ENCODE peak calls at places on chromosomes 7 and 10, in six cellular contexts. Y is osteoblast, X is neural progenitor cell, D is Peyer's patch, P is GM06990, E is IMR-90. M is an unnamed sample. For H3K27me3 and H3K36me3, the result is how much of the 10 kb centered on the place peaks cover.

GRCh38 chr7:41537024-41537423 is 165.9 kb downstream of the INHBA start:
- DNase-seq in Y (no peak), X (no peak), D (no peak), P (no peak), E (no peak), M (no peak)

GRCh38 chr10:100346765-100347567 is at the start of gene SCD:
- DNase-seq in Y (peak), X (peak), D (peak), P (peak), E (peak), M (peak)

GRCh38 chr10:86673827-86674581 is 5.7 kb downstream of the LDB3 start:
- DNase-seq in Y (peak), X (peak), D (no peak), P (no peak), E (no peak), M (peak)

GRCh38 chr7:5477723-5478531 is 54.3 kb upstream of the TNRC18 start:
- DNase-seq in Y (peak), X (peak), D (no peak), P (no peak), E (no peak), M (peak)

GRCh38 chr7:15505761-15506160 is 56.1 kb downstream of the AGMO start:
- DNase-seq in Y (no peak), X (no peak), D (no peak), P (no peak), E (no peak), M (no peak)

GRCh38 chr10:77555591-77556212 is 81.9 kb downstream of the KCNMA1 start:
- DNase-seq in Y (no peak), X (no peak), D (no peak), P (no peak), E (peak), M (no peak)

GRCh38 chr10:60917331-60918280 is 26.4 kb downstream of the RHOBTB1 start:
- DNase-seq in Y (no peak), X (no peak), D (no peak), P (no peak), E (peak), M (no peak)

GRCh38 chr7:140262242-140262903 is 85.6 kb upstream of the KDM7A start:
- DNase-seq in Y (no peak), X (no peak), D (no peak), P (no peak), E (no peak), M (no peak)

GRCh38 chr7:141416691-141417268 is 134.4 kb upstream of the AGK start:
- DNase-seq in Y (no peak), X (no peak), D (no peak), P (no peak), E (no peak), M (no peak)

GRCh38 chr10:130924138-130924819 is 387.2 kb downstream of the TCERG1L start:
- DNase-seq in Y (no peak), X (peak), D (no peak), P (no peak), E (no peak), M (peak)

GRCh38 chr10:4051408-4052151 is 266.6 kb upstream of the KLF6 start:
- DNase-seq in Y (no peak), X (no peak), D (no peak), P (no peak), E (no peak), M (no peak)

GRCh38 chr10:4053940-4054339 is 268.9 kb upstream of the KLF6 start:
- DNase-seq in Y (no peak), X (no peak), D (no peak), P (no peak), E (no peak), M (no peak)

GRCh38 chr10:4050061-4050460 is 265.1 kb upstream of the KLF6 start:
- DNase-seq in Y (no peak), X (no peak), D (no peak), P (no peak), E (no peak), M (no peak)

GRCh38 chr10:4048245-4048864 is 263.3 kb upstream of the KLF6 start:
- DNase-seq in Y (peak), X (no peak), D (no peak), P (no peak), E (no peak), M (no peak)

DNA sequence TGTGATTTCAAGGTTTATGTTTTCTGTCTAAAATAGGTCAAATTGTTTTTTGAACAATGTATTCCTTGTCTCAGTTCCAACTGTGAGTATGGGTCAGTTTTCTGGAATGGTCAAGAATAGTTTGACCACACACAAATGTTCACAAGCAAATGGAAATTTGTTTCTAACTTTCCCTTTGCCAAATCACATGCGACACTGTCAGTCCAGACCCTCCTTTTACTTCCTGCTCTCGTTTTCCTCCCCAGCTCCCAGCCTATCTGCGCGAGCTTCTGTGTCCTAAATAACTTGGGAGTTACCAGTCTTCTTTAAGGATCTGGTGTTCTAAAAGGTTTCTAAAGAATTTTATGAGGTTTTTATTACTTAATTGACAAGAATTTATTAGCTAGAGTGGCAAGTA is 266.0 kb upstream of the KLF6 start:
- DNase-seq in Y (peak), X (no peak), D (no peak), P (no peak), E (peak), M (no peak)
- H3K4me3 ChIP-seq in Y (peak), X (no peak), D (peak), P (peak), E (peak), M (no peak)

GRCh38 chr7:76267835-76268183 is 34.7 kb upstream of the HSPB1 start:
- DNase-seq in Y (no peak), X (peak), D (no peak), P (no peak), E (no peak), M (peak)
- H3K27me3 ChIP-seq in Y (under half), X (under half), D (under half), P (under half), E (under half), M (under half)

GRCh38 chr10:119917777-119918176 is 25.2 kb downstream of the SEC23IP start:
- DNase-seq in Y (no peak), X (no peak), D (no peak), P (no peak), E (peak), M (no peak)
- H3K36me3 ChIP-seq in Y (half or more), X (under half), D (under half), P (under half), E (under half), M (under half)

GRCh38 chr10:17349009-17349349 is 105.4 kb downstream of the ST8SIA6 start:
- DNase-seq in Y (no peak), X (no peak), D (no peak), P (no peak), E (no peak), M (no peak)
- H3K4me3 ChIP-seq in Y (peak), X (no peak), D (peak), P (no peak), E (peak), M (no peak)

GRCh38 chr10:133032976-133033741 is 54.6 kb upstream of the ADGRA1 start:
- DNase-seq in Y (no peak), X (no peak), D (no peak), P (no peak), E (no peak), M (no peak)

GRCh38 chr10:133034092-133034491 is 53.6 kb upstream of the ADGRA1 start:
- DNase-seq in Y (no peak), X (no peak), D (no peak), P (no peak), E (no peak), M (no peak)

GRCh38 chr10:133032231-133032630 is 55.5 kb upstream of the ADGRA1 start:
- DNase-seq in Y (no peak), X (no peak), D (no peak), P (no peak), E (no peak), M (no peak)

GRCh38 chr10:133034762-133035161 is 53.0 kb upstream of the ADGRA1 start:
- DNase-seq in Y (no peak), X (no peak), D (no peak), P (no peak), E (no peak), M (no peak)

GRCh38 chr10:133033742-133034048 is 54.0 kb upstream of the ADGRA1 start:
- DNase-seq in Y (no peak), X (no peak), D (no peak), P (no peak), E (no peak), M (no peak)
- H3K27me3 ChIP-seq in Y (under half), X (under half), D (under half), P (under half), E (under half), M (under half)

GRCh38 chr7:972670-973309 is 2.6 kb downstream of the COX19 start:
- DNase-seq in Y (no peak), X (no peak), D (no peak), P (no peak), E (no peak), M (no peak)

GRCh38 chr7:973312-973711 is 2.0 kb downstream of the COX19 start:
- DNase-seq in Y (no peak), X (no peak), D (no peak), P (no peak), E (no peak), M (no peak)

GRCh38 chr7:974820-975681 is at the start of gene COX19:
- DNase-seq in Y (peak), X (peak), D (peak), P (peak), E (peak), M (peak)

GRCh38 chr7:975702-976473 is 539 bp upstream of the COX19 start:
- DNase-seq in Y (no peak), X (no peak), D (no peak), P (no peak), E (no peak), M (peak)

DNA sequence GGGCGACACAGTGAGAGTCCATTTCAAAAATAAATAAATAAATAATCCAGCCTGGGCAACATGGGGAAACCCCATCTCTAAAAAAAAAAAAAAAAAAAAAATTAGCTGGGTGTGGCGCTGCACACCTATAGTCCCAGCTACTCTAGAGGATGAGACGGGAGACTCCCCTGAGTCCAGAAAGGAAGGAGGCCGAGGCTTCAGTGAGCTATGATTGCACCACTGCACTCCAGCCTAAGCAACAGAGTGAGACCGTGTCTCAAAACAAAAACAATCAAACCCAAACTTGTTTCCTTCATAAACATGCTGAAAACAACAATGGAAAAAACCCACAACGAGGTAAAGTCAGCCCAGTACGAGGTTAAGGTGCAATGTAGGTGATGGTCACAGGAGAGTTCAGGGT is 1.2 kb downstream of the COX19 start:
- DNase-seq in Y (no peak), X (no peak), D (no peak), P (no peak), E (no peak), M (no peak)
- H3K36me3 ChIP-seq in Y (under half), X (under half), D (under half), P (under half), E (under half), M (under half)

DNA sequence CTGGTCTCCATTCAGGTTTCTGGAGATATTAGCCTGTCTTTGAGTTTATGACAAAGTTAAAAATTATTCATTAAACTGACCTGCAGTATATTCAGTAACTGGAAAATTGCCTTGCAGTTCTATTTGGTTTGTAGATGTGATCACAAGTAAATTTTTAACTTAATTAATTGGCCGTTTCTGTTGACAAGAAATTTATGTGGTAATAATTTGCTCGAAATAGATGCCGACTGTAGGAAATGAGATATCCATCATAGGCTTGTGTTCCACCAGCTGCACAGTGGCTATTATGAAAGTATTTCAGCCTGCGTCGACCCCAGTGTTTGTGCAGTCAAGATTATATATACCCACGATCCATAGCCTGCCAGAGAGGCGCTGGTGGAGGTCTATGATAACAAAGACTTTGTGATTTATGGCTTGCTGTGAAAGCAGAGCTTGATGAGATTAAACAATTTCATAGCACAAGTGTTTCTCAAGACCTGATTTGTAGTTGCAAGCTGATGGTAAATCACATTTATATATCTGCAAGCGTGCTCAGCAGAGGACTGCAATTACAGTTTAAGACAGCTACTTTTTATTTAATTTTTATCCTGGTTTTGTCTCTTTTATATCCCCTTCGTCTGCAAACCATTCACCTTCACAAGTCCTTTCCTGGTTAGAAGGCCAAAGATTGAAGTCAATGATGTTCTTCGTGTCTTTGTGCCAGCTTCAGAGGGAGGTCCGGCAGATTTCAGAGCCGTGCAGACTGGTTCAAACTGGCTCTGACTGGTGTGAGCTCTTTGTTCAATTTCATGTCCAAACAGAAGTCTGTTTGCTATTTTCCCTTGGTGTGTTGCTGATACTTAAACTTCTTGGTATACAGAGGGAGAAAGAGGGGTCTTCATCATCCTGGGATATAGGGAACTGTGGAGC is 851.0 kb downstream of the LRMDA start:
- DNase-seq in Y (no peak), X (no peak), D (no peak), P (no peak), E (peak), M (no peak)
- H3K4me3 ChIP-seq in Y (no peak), X (no peak), D (no peak), P (no peak), E (no peak), M (no peak)

DNA sequence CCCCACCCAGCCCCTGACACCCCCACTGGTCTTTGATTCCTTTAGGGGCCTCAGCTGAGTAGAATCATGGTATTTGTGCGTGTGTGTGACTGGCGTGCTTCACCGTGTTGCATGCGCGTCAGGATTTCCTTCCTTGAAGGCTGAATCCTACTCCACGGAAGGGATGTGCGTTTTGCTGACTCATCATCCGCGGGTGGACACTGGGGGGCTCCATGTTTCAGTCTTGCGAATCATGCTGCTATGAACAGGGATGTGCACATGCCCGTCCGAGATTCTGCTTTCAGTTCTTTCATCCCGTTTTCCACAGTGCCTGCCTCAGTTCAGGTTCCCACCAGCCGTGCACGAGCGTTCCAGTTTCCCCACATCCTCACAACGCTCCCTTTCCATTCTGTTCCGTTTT is 20.9 kb upstream of the JAKMIP3 start:
- DNase-seq in Y (peak), X (no peak), D (no peak), P (no peak), E (no peak), M (no peak)
- H3K27me3 ChIP-seq in Y (under half), X (under half), D (under half), P (under half), E (under half), M (under half)

GRCh38 chr7:148800677-148801076 is 83.4 kb downstream of the EZH2 start:
- DNase-seq in Y (no peak), X (no peak), D (no peak), P (no peak), E (no peak), M (peak)

GRCh38 chr7:148799893-148800545 is 84.1 kb downstream of the EZH2 start:
- DNase-seq in Y (peak), X (no peak), D (no peak), P (no peak), E (no peak), M (peak)

GRCh38 chr7:148804343-148805234 is 79.5 kb downstream of the EZH2 start:
- DNase-seq in Y (peak), X (no peak), D (no peak), P (no peak), E (no peak), M (no peak)

GRCh38 chr7:148803094-148803493 is 81.0 kb downstream of the EZH2 start:
- DNase-seq in Y (no peak), X (no peak), D (no peak), P (no peak), E (no peak), M (no peak)

GRCh38 chr7:148802101-148802493 is 82.0 kb downstream of the EZH2 start:
- DNase-seq in Y (no peak), X (no peak), D (no peak), P (no peak), E (no peak), M (no peak)
- H3K36me3 ChIP-seq in Y (half or more), X (under half), D (under half), P (under half), E (half or more), M (under half)

GRCh38 chr7:131074043-131074442 is 253.6 kb upstream of the MKLN1 start:
- DNase-seq in Y (no peak), X (no peak), D (no peak), P (no peak), E (no peak), M (no peak)

GRCh38 chr7:131074585-131074984 is 253.1 kb upstream of the MKLN1 start:
- DNase-seq in Y (no peak), X (no peak), D (no peak), P (no peak), E (no peak), M (no peak)

GRCh38 chr7:131075406-131075805 is 252.3 kb upstream of the MKLN1 start:
- DNase-seq in Y (no peak), X (no peak), D (no peak), P (no peak), E (no peak), M (no peak)

GRCh38 chr7:131071786-131072504 is 255.7 kb upstream of the MKLN1 start:
- DNase-seq in Y (no peak), X (no peak), D (no peak), P (no peak), E (peak), M (no peak)

DNA sequence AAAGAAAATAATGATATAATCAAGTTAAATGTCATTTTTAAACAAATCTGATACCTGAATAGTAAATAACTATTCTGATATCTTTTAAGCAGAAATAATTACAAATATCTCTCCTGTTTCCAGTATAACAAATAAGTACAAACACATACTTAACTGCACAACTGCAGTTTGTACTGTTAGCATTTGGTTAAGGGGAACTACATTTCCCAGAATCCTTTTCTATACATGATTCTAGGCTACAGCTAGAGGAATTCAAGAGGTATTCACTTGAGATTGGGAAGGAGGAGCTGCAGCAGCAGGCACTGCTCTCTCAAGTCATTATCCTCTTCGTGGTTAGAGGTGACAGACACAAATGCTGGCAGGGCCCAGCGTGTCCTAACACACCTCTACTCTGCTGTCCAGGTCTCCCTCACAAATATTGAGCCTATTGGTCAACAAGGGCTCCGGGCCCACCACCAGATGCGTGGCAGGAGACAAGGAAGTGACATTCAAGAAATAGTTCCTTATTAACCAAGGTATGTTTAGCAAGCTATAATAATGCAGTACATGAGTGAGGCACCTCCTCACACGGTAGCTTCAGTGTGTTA is 255.1 kb upstream of the MKLN1 start:
- DNase-seq in Y (no peak), X (peak), D (no peak), P (no peak), E (peak), M (peak)
- H3K4me3 ChIP-seq in Y (peak), X (no peak), D (peak), P (no peak), E (no peak), M (no peak)

M was measured in H7.